ENCODE peak calls at places on chromosomes 16 and 17, in four cellular contexts. N is CD4-positive, alpha-beta memory T cell; Z is body of pancreas; A is small intestine. R is an unnamed sample. For H3K27me3, the result is how much of the 10 kb centered on the place peaks cover.

GRCh38 chr17:8420041-8420934 is 15.4 kb upstream of the NDEL1 start:
- DNase-seq in A (peak), Z (peak), N (no peak), R (no peak)

GRCh38 chr16:85209526-85210121 is 97.4 kb upstream of the CIBAR2 start:
- DNase-seq in A (no peak), Z (no peak), N (no peak), R (no peak)

GRCh38 chr17:36602030-36602737 is 801 bp downstream of the MRM1 start:
- DNase-seq in Z (no peak), N (peak), A (peak), R (peak)

GRCh38 chr17:58120195-58120822 is 27.9 kb upstream of the OR4D1 start:
- DNase-seq in N (peak), A (peak), Z (peak), R (peak)

GRCh38 chr17:30443721-30444120 is 33.5 kb upstream of the GOSR1 start:
- DNase-seq in A (no peak), N (no peak), Z (no peak), R (no peak)

GRCh38 chr17:73308017-73308823 is 3.6 kb downstream of the CDC42EP4 start:
- DNase-seq in A (peak), N (no peak), Z (peak), R (no peak)

GRCh38 chr17:51059781-51060180 is 60.9 kb downstream of the SPAG9 start:
- DNase-seq in Z (no peak), N (no peak), A (no peak), R (no peak)

GRCh38 chr16:66471264-66471663 is 44.2 kb downstream of the BEAN1 start:
- DNase-seq in A (no peak), Z (no peak), N (no peak), R (no peak)

GRCh38 chr16:193441-193840 is 13.2 kb downstream of the HBQ1 start:
- DNase-seq in Z (no peak), A (no peak), N (no peak), R (no peak)

GRCh38 chr17:1880851-1881630 is 51.2 kb downstream of the RPA1 start:
- DNase-seq in A (no peak), N (no peak), Z (no peak), R (no peak)

GRCh38 chr17:51107666-51108227 is 12.9 kb downstream of the SPAG9 start:
- DNase-seq in N (no peak), Z (peak), A (no peak), R (no peak)

GRCh38 chr16:29990883-29991570 is 4.4 kb downstream of the HIRIP3 start:
- DNase-seq in A (no peak), N (no peak), Z (no peak), R (no peak)

GRCh38 chr16:83533193-83533592 is 274.6 kb upstream of the HSBP1 start:
- DNase-seq in A (no peak), Z (no peak), N (no peak), R (no peak)

GRCh38 chr17:17792143-17792550 is 44.6 kb downstream of the SREBF1 start:
- DNase-seq in N (no peak), Z (no peak), A (no peak), R (no peak)

GRCh38 chr16:50360779-50361178 is 8.0 kb downstream of the BRD7 start:
- DNase-seq in A (no peak), Z (no peak), N (no peak), R (no peak)

GRCh38 chr17:50922107-50922506 is 56.0 kb upstream of the TOB1 start:
- DNase-seq in Z (no peak), A (no peak), N (no peak), R (no peak)

GRCh38 chr16:17917316-17918019 is 419.1 kb downstream of the NPIPA8 start:
- DNase-seq in Z (no peak), N (no peak), A (no peak), R (no peak)

GRCh38 chr16:83244057-83244456 is 563.7 kb upstream of the HSBP1 start:
- DNase-seq in N (no peak), A (no peak), Z (no peak), R (no peak)

GRCh38 chr17:2264023-2264860 is 39.3 kb downstream of the SMG6 start:
- DNase-seq in A (no peak), N (no peak), Z (no peak), R (no peak)

GRCh38 chr17:17511971-17512858 is 16.0 kb upstream of the RASD1 start:
- DNase-seq in Z (no peak), N (no peak), A (no peak), R (no peak)

GRCh38 chr17:43927101-43927935 is 15.0 kb downstream of the PPY start:
- DNase-seq in Z (no peak), N (no peak), A (peak), R (no peak)

GRCh38 chr17:43932357-43932756 is 9.9 kb downstream of the PPY start:
- DNase-seq in N (no peak), A (no peak), Z (no peak), R (no peak)

GRCh38 chr17:43931062-43931571 is 11.2 kb downstream of the PPY start:
- DNase-seq in Z (peak), A (peak), N (no peak), R (no peak)

GRCh38 chr17:43924558-43924957 is 17.2 kb upstream of the MPP2 start:
- DNase-seq in Z (no peak), A (no peak), N (no peak), R (no peak)

GRCh38 chr17:43928606-43929005 is 13.7 kb downstream of the PPY start:
- DNase-seq in N (no peak), A (no peak), Z (no peak), R (no peak)
- H3K27me3 ChIP-seq in N (under half), A (under half), Z (under half), R (under half)

GRCh38 chr17:45845376-45846185 is 900 bp downstream of the SPPL2C start:
- DNase-seq in N (no peak), A (no peak), Z (no peak), R (no peak)

GRCh38 chr17:45847101-45847500 is 2.4 kb downstream of the SPPL2C start:
- DNase-seq in A (no peak), Z (no peak), N (no peak), R (no peak)

GRCh38 chr17:45847747-45848146 is 3.1 kb downstream of the SPPL2C start:
- DNase-seq in A (no peak), Z (no peak), N (no peak), R (no peak)

GRCh38 chr17:45846223-45846622 is 1.5 kb downstream of the SPPL2C start:
- DNase-seq in A (no peak), Z (no peak), N (no peak), R (no peak)

GRCh38 chr17:45846646-45847045 is 2.0 kb downstream of the SPPL2C start:
- DNase-seq in A (no peak), Z (no peak), N (no peak), R (no peak)
- H3K27me3 ChIP-seq in A (under half), Z (under half), N (under half), R (under half)

DNA sequence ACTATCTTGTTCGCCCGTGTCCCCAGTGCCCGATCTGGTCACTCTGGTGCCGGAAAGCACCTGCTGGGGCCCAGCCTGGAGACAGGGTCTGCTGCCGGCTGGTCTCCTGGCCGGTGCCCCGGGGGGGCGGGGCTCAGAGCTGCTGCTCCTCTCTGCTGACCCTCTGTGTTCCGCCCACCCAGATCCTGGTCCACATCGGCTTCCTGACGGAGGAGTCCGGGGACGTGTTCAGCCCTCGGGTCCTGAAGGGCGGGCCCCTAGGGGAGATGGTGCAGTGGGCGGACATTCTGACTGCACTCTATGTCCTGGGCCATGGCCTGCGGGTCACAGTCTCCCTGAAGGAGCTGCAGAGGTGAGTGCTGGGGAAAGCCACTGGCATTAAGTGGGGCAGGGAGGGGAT is 37.6 kb downstream of the MGAT5B start:
- DNase-seq in A (no peak), Z (no peak), N (no peak), R (no peak)
- H3K27me3 ChIP-seq in A (under half), Z (under half), N (under half), R (under half)

DNA sequence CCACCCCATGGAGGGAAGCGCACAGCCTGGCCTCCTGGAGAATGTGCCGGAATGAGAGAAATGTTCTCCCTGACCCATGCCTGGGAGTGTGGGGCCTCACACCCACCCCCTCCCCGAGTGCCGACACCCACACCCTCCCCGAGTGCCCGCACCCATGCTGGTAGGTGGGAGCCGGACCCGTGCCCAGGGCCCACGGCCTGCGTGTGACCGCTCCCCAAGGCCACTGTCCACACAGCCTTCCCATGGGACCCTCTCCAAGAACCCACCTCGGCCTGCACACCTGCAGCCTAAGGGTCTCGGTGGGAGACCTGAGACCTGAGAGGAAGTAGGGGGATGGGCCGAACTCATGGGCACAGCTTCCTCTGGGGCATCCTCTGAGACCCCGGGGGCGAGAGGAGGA is 3.3 kb upstream of the PVALEF start:
- DNase-seq in A (no peak), N (no peak), Z (no peak), R (no peak)
- H3K27me3 ChIP-seq in A (under half), N (under half), Z (under half), R (under half)

GRCh38 chr17:44978807-44979206 is 10.7 kb upstream of the C1QL1 start:
- DNase-seq in Z (no peak), A (no peak), N (no peak), R (no peak)

GRCh38 chr17:44979426-44980273 is 11.5 kb upstream of the C1QL1 start:
- DNase-seq in N (no peak), A (peak), Z (no peak), R (no peak)

GRCh38 chr17:44976198-44976597 is 8.1 kb upstream of the C1QL1 start:
- DNase-seq in A (no peak), N (no peak), Z (no peak), R (no peak)

GRCh38 chr17:44977065-44977464 is 9.0 kb upstream of the C1QL1 start:
- DNase-seq in A (no peak), Z (no peak), N (no peak), R (no peak)

GRCh38 chr17:44977740-44978584 is 9.9 kb upstream of the C1QL1 start:
- DNase-seq in Z (no peak), N (no peak), A (no peak), R (no peak)
- H3K27me3 ChIP-seq in Z (under half), N (under half), A (under half), R (under half)

GRCh38 chr17:55652825-55653224 is 69.8 kb downstream of the TMEM100 start:
- DNase-seq in A (no peak), Z (no peak), N (no peak), R (no peak)

GRCh38 chr17:55652114-55652513 is 70.5 kb downstream of the TMEM100 start:
- DNase-seq in N (no peak), A (no peak), Z (no peak), R (no peak)

GRCh38 chr17:55648086-55648485 is 74.6 kb downstream of the TMEM100 start:
- DNase-seq in Z (no peak), N (no peak), A (no peak), R (no peak)

GRCh38 chr17:55654015-55654414 is 68.6 kb downstream of the TMEM100 start:
- DNase-seq in Z (no peak), A (no peak), N (no peak), R (no peak)

DNA sequence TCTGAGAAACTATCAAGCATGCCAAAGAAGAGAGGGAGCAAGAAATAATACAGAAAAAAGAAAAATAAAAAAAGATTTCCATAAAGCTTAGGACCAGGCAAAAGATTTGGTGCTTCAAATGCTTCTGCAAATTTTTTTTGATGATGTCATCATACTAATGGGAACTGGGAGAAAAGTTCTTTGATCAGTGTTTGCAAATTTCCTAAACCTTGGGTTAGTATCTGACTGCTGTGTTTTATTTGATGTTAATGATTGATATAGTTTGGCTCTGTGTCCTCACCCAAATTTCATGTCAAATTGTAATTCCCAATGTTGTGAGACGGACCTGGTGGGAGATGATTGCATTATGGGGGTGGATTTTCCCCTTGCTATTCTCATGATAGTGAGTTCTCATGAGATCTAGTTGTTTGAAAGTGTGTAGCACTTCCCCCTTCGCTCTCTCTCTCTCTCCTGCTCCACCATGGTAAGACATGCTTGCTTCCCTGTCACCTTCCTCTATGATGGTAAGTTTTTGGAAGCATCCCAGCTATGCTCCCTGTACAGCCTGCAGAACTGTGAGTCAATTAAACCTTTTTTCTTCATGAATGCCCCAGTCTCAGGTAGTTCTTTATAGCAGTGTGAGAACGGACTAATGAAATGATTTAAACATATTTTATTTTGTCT is 72.6 kb downstream of the TMEM100 start:
- DNase-seq in N (no peak), Z (no peak), A (no peak), R (no peak)
- H3K27me3 ChIP-seq in N (under half), Z (under half), A (under half), R (under half)

DNA sequence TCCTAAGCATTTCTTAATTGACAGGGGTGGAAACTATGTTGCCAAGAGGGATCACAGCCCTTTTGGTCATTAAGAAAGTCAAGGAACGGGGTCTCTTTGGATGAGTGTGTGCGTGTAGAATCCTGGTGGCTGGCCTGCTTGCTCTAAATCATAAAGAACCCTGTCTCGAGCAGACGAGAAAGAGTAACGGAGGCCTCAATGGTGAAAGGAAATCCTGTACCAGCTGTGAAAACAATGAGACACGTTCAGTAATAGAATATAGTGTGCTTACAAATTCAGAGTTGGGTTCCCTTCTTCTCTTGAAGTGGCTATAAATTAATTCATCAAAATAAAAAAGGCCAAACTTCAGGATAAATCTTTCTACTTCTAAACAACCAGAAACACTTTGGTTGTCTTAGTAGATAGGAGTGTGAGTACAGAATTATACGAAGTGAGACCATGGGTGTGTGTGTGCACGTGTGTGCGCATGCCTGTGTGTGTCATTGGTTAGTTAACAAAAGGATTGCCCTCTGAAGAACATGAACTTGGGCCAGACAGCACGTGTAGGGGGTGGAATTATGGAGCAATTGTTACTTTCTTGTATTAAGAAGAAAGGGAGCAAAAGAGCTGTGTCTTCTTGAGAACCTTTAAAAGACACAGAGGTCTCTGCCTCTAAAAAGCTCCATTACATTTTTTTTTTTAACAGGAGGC is 48.5 kb downstream of the WWOX start:
- DNase-seq in Z (no peak), A (no peak), N (no peak), R (no peak)
- H3K27me3 ChIP-seq in Z (under half), A (under half), N (under half), R (under half)

GRCh38 chr17:40666366-40666765 is 1.4 kb upstream of the KRT222 start:
- DNase-seq in Z (no peak), N (no peak), A (peak), R (no peak)

GRCh38 chr17:40663252-40663651 is 1.7 kb downstream of the KRT222 start:
- DNase-seq in Z (no peak), N (no peak), A (no peak), R (no peak)

GRCh38 chr17:40659909-40660308 is 5.1 kb downstream of the KRT222 start:
- DNase-seq in A (no peak), N (no peak), Z (no peak), R (peak)

DNA sequence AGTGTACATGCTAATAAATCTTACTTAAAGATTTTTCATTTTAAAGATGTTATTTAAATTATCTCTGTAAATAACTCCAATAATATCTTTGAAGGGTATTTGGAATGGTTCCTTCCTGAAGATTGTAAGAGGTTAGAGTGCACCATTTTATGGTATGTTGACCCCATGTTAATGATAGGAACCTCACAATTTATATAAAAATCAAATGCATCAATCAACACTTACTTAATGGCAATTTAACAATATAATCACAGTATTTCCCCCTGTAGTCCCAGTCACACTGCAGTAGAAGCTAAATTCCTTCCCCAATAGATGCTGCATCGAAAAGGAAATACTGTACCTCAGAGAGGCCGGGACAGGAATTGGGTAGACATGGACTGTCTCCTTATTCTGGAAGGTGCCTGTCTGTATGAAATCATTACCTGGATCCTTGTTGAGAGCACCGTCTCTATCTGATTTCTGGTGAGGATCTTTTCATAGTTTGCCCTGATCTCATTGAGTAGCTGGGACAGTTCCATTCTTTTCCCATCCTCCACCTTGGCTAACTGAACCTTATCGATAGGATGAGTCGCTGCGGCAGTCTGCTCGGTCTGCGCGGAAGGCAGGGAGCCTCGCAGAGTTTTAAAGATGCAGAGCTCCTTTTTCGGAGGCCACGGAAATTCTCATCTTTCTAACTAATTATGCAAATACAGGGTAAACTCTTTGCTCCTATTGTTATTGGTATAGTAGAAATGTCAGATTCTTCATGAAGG is at the start of gene KRT222:
- DNase-seq in Z (no peak), A (peak), N (no peak), R (no peak)
- H3K27me3 ChIP-seq in Z (under half), A (under half), N (under half), R (under half)

R was measured in naive thymus-derived CD4-positive, alpha-beta T cell.